ENCODE peak calls at places on chromosomes 5 and 9, in eight cellular contexts. F, J, S, L, Q, Y, K and M are unnamed samples.

GRCh38 chr5:59604111-59604510 is 289.4 kb downstream of the PDE4D start:
- DNase-seq in F (no peak), J (no peak), S (no peak), L (no peak), Q (no peak), Y (no peak), K (no peak), M (no peak)

GRCh38 chr5:141778683-141779082 is 96.7 kb upstream of the ARAP3 start:
- DNase-seq in F (no peak), J (no peak), S (no peak), L (no peak), Q (no peak), Y (no peak), K (peak), M (peak)

GRCh38 chr9:98315551-98316060 is 60.2 kb upstream of the TBC1D2 start:
- DNase-seq in F (peak), J (peak), S (peak), L (peak), Q (peak), Y (peak), K (peak), M (peak)

GRCh38 chr9:108477538-108478006 is 378.2 kb downstream of the ACTL7B start:
- DNase-seq in F (peak), J (peak), S (no peak), L (no peak), Q (no peak), Y (no peak), K (peak), M (peak)

GRCh38 chr9:6351757-6352156 is 23.6 kb downstream of the TPD52L3 start:
- DNase-seq in F (no peak), J (no peak), S (no peak), L (no peak), Q (no peak), Y (no peak), K (no peak), M (no peak)

GRCh38 chr5:154196955-154197652 is 6.6 kb downstream of the GALNT10 start:
- DNase-seq in F (peak), J (no peak), S (no peak), L (no peak), Q (no peak), Y (no peak), K (peak), M (peak)

GRCh38 chr9:87682618-87683017 is 43.3 kb upstream of the CTSL start:
- DNase-seq in F (no peak), J (no peak), S (no peak), L (no peak), Q (no peak), Y (no peak), K (no peak), M (no peak)

GRCh38 chr5:142689081-142689480 is 3.2 kb upstream of the FGF1 start:
- DNase-seq in F (no peak), J (no peak), S (no peak), L (no peak), Q (no peak), Y (no peak), K (no peak), M (no peak)

GRCh38 chr5:126864042-126864688 is 87.2 kb downstream of the LMNB1 start:
- DNase-seq in F (no peak), J (no peak), S (peak), L (no peak), Q (no peak), Y (no peak), K (no peak), M (no peak)

GRCh38 chr5:175707751-175708375 is 50.0 kb downstream of the HRH2 start:
- DNase-seq in F (no peak), J (no peak), S (peak), L (peak), Q (no peak), Y (no peak), K (no peak), M (no peak)

GRCh38 chr9:98374385-98375051 is 119.1 kb upstream of the TBC1D2 start:
- DNase-seq in F (peak), J (peak), S (peak), L (no peak), Q (no peak), Y (no peak), K (peak), M (peak)

GRCh38 chr5:93611900-93612898 is 29.2 kb downstream of the NR2F1 start:
- DNase-seq in F (no peak), J (peak), S (no peak), L (no peak), Q (no peak), Y (no peak), K (peak), M (peak)

GRCh38 chr5:399296-400281 is 43.4 kb upstream of the EXOC3 start:
- DNase-seq in F (peak), J (peak), S (peak), L (peak), Q (peak), Y (peak), K (peak), M (peak)

GRCh38 chr5:169128679-169129078 is 172.3 kb downstream of the SLIT3 start:
- DNase-seq in F (no peak), J (no peak), S (no peak), L (no peak), Q (no peak), Y (peak), K (no peak), M (no peak)

GRCh38 chr9:14428781-14429230 is 114.9 kb upstream of the NFIB start:
- DNase-seq in F (peak), J (peak), S (peak), L (peak), Q (peak), Y (peak), K (peak), M (peak)

GRCh38 chr9:121560921-121561320 is 61.3 kb upstream of the GGTA1 start:
- DNase-seq in F (no peak), J (no peak), S (no peak), L (no peak), Q (no peak), Y (no peak), K (no peak), M (no peak)

GRCh38 chr5:2752059-2752874 is 790 bp upstream of the IRX2 start:
- DNase-seq in F (no peak), J (peak), S (no peak), L (peak), Q (no peak), Y (no peak), K (peak), M (peak)

GRCh38 chr5:12204761-12205160 is 300.5 kb upstream of the CTNND2 start:
- DNase-seq in F (no peak), J (no peak), S (no peak), L (no peak), Q (no peak), Y (no peak), K (no peak), M (no peak)

GRCh38 chr9:7067169-7067568 is 309.4 kb downstream of the KDM4C start:
- DNase-seq in F (no peak), J (no peak), S (no peak), L (no peak), Q (no peak), Y (no peak), K (no peak), M (no peak)

GRCh38 chr5:33524476-33524875 is 83.7 kb downstream of the TARS1 start:
- DNase-seq in F (peak), J (peak), S (no peak), L (no peak), Q (no peak), Y (no peak), K (peak), M (peak)

GRCh38 chr5:53962306-53962705 is 348.1 kb downstream of the ARL15 start:
- DNase-seq in F (no peak), J (no peak), S (no peak), L (no peak), Q (no peak), Y (no peak), K (peak), M (no peak)

GRCh38 chr5:112684737-112685136 is 52.9 kb upstream of the APC start:
- DNase-seq in F (peak), J (no peak), S (no peak), L (no peak), Q (no peak), Y (peak), K (peak), M (peak)

GRCh38 chr5:126920291-126920690 is 110.1 kb downstream of the MARCHF3 start:
- DNase-seq in F (peak), J (no peak), S (no peak), L (no peak), Q (no peak), Y (peak), K (peak), M (peak)

GRCh38 chr5:110112355-110112754 is 422.6 kb downstream of the MAN2A1 start:
- DNase-seq in F (no peak), J (peak), S (no peak), L (no peak), Q (no peak), Y (no peak), K (no peak), M (no peak)

GRCh38 chr9:34185778-34186551 is 7.1 kb downstream of the UBAP1 start:
- DNase-seq in F (peak), J (peak), S (peak), L (no peak), Q (peak), Y (peak), K (peak), M (peak)

GRCh38 chr5:179371681-179372675 is 26.7 kb upstream of the ADAMTS2 start:
- DNase-seq in F (no peak), J (no peak), S (no peak), L (peak), Q (no peak), Y (no peak), K (no peak), M (peak)

GRCh38 chr5:1685076-1685475 is 114.6 kb downstream of the MRPL36 start:
- DNase-seq in F (no peak), J (no peak), S (no peak), L (no peak), Q (no peak), Y (no peak), K (peak), M (no peak)

GRCh38 chr9:93223241-93224180 is 39.6 kb downstream of the WNK2 start:
- DNase-seq in F (peak), J (peak), S (no peak), L (no peak), Q (no peak), Y (peak), K (peak), M (peak)

GRCh38 chr9:36125062-36125855 is 11.3 kb upstream of the GLIPR2 start:
- DNase-seq in F (no peak), J (no peak), S (no peak), L (no peak), Q (no peak), Y (no peak), K (no peak), M (no peak)

GRCh38 chr9:128162215-128163026 is 2.4 kb downstream of the BBLN start:
- DNase-seq in F (no peak), J (no peak), S (no peak), L (no peak), Q (no peak), Y (peak), K (peak), M (peak)

GRCh38 chr5:123181394-123181801 is 92.4 kb downstream of the PRDM6 start:
- DNase-seq in F (peak), J (no peak), S (no peak), L (no peak), Q (no peak), Y (no peak), K (no peak), M (no peak)

GRCh38 chr5:149448831-149449714 is 70.0 kb upstream of the IL17B start:
- DNase-seq in F (peak), J (peak), S (no peak), L (no peak), Q (no peak), Y (no peak), K (peak), M (no peak)
- TF ChIP-seq CTCF in F (peak), J (peak), S (no peak), L (peak), Q (peak), Y (peak), K (peak), M (peak)

GRCh38 chr5:150779397-150780179 is 1.0 kb downstream of the SMIM3 start:
- DNase-seq in F (peak), J (peak), S (no peak), L (no peak), Q (no peak), Y (no peak), K (peak), M (peak)

GRCh38 chr5:150781706-150782614 is 3.4 kb downstream of the SMIM3 start:
- DNase-seq in F (peak), J (peak), S (no peak), L (no peak), Q (no peak), Y (peak), K (peak), M (peak)

GRCh38 chr5:150778517-150779396 is at the start of gene SMIM3:
- DNase-seq in F (peak), J (peak), S (peak), L (peak), Q (peak), Y (peak), K (peak), M (peak)

GRCh38 chr5:150780816-150781221 is 2.3 kb downstream of the SMIM3 start:
- DNase-seq in F (peak), J (peak), S (no peak), L (no peak), Q (no peak), Y (no peak), K (peak), M (peak)

GRCh38 chr5:150780180-150780692 is 1.7 kb downstream of the SMIM3 start:
- DNase-seq in F (peak), J (no peak), S (no peak), L (no peak), Q (peak), Y (peak), K (peak), M (peak)
- H3K4me3 ChIP-seq in F (peak), J (no peak), S (peak), L (peak), Q (peak), Y (peak), K (peak), M (peak)

DNA sequence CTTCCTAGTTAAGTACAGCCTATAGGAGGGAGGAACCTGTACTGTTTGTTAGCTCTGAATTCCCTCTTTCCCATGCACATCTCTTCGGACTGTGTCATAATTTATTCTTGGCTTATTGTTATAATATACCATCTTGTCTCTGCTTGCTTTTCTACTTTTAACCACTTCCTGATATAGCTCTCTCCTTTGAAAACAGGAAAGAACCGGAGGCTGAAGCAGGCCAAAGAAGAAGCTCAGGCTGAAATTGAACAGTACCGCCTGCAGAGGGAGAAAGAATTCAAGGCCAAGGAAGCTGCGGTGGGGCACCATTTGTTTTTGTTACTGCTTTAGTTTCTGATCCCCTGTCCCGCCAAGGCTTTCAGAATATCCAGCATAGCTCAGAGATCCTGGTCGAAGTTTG is 4.8 kb downstream of the ATP6V1G1 start:
- DNase-seq in F (no peak), J (peak), S (peak), L (no peak), Q (peak), Y (peak), K (peak), M (peak)
- TF ChIP-seq CTCF in F (peak), J (peak), S (no peak), L (peak), Q (peak), Y (peak), K (peak), M (peak)

DNA sequence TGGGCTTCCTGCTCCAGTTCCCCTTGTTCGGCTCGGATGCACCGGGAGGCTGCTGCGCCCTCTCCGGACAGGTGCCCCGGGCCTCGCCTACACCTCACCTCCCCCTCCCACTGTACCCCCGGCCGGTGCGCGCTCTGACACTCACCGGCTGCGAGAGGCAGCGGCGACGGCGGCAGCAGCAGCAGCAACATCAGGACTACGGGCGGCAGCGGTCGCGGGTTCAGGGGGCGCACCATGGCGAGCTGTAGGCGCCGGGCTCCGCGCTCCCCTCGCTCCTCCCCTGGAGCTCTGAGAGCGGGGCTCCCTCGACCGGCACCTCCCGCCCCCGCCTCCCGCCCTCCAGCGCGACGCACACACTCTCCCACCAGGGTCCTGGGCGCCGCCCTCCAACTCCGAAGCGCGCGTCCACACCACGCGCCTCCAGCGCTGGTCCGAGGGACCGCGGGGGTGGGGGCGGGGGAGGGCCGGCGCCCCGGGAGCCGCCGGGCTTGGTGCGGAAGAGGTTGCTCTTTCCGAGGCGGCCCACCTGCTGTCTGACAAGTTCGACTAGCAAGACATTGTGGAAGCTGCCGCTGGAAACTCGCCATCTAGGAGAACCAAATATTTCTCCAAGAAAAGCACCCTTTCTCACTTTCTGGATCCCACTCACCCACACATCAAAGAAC is at the start of gene GFRA3:
- DNase-seq in F (peak), J (peak), S (no peak), L (no peak), Q (peak), Y (no peak), K (no peak), M (no peak)
- H3K4me3 ChIP-seq in F (peak), J (peak), S (peak), L (peak), Q (peak), Y (peak), K (peak), M (peak)

GRCh38 chr9:137001857-137002645 is 5.7 kb upstream of the CLIC3 start:
- DNase-seq in F (no peak), J (no peak), S (no peak), L (no peak), Q (no peak), Y (no peak), K (no peak), M (no peak)

GRCh38 chr9:137006116-137007003 is 10.0 kb upstream of the CLIC3 start:
- DNase-seq in F (peak), J (no peak), S (no peak), L (no peak), Q (no peak), Y (no peak), K (peak), M (no peak)

GRCh38 chr9:137000177-137000930 is 4.0 kb upstream of the CLIC3 start:
- DNase-seq in F (peak), J (peak), S (no peak), L (no peak), Q (peak), Y (no peak), K (peak), M (peak)

GRCh38 chr9:137007060-137007815 is 10.9 kb upstream of the CLIC3 start:
- DNase-seq in F (peak), J (no peak), S (peak), L (no peak), Q (no peak), Y (no peak), K (no peak), M (no peak)

DNA sequence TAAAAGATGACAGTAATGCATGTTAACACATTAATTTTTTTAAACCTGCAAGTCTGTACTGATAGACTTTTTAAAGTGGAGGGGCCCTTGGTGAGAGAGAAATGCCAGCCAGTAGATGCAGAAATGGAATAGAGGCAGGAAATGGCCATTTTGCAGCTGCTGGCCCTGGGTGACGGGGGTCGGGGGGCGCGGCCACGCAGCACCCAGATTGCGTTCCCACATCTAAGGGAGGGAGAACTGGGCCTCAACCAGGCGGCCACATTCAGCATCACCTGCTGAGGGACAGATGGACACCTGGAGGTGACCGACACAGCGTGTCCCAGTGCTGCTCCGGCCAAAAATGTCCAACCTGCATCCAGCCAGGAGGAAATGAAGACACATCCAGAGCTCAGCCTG is 6.3 kb upstream of the CLIC3 start:
- DNase-seq in F (no peak), J (no peak), S (no peak), L (no peak), Q (no peak), Y (no peak), K (no peak), M (no peak)
- TF ChIP-seq CTCF in F (no peak), J (no peak), S (no peak), L (no peak), Q (no peak), Y (no peak), K (no peak), M (no peak)

GRCh38 chr5:96007051-96007450 is 45.4 kb upstream of the ELL2 start:
- DNase-seq in F (no peak), J (no peak), S (no peak), L (no peak), Q (no peak), Y (no peak), K (no peak), M (no peak)

GRCh38 chr5:96004087-96004486 is 42.4 kb upstream of the ELL2 start:
- DNase-seq in F (peak), J (no peak), S (no peak), L (no peak), Q (no peak), Y (no peak), K (no peak), M (no peak)

GRCh38 chr5:96001262-96001661 is 39.6 kb upstream of the ELL2 start:
- DNase-seq in F (no peak), J (no peak), S (no peak), L (no peak), Q (no peak), Y (no peak), K (no peak), M (peak)

GRCh38 chr5:96006291-96006690 is 44.6 kb upstream of the ELL2 start:
- DNase-seq in F (no peak), J (peak), S (no peak), L (no peak), Q (no peak), Y (no peak), K (no peak), M (no peak)

GRCh38 chr5:96004754-96005153 is 43.1 kb upstream of the ELL2 start:
- DNase-seq in F (no peak), J (no peak), S (no peak), L (no peak), Q (no peak), Y (no peak), K (peak), M (peak)
- H3K4me3 ChIP-seq in F (no peak), J (no peak), S (no peak), L (no peak), Q (no peak), Y (no peak), K (no peak), M (no peak)

DNA sequence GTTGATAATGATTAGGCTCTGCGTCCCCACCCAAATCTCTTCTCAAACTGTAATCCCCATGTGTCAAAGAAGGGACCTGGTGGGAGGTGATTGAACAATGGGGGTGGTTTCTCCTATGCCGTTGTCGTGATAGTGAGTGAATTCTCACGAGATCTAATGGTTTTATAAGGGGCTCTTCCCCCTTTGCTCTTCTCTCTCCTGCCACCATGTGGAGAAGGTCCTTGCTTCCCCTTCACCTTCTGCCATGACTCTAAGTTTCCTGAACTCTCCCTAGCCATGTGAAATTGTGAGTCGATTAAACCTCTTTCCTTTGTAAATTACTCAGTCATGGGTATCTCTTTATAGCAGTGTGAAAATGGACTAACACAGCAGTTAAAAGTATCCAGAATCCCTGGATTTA is 715.2 kb upstream of the DMAC1 start:
- DNase-seq in F (no peak), J (no peak), S (no peak), L (no peak), Q (no peak), Y (no peak), K (no peak), M (no peak)
- TF ChIP-seq CTCF in F (no peak), J (no peak), S (no peak), L (no peak), Q (no peak), Y (no peak), K (no peak), M (no peak)